ENCODE peak calls at places on chromosomes 6 and 20, in ten cellular contexts. K is AG04450; Z is cardiac muscle cell; M is foreskin fibroblast; I is upper lobe of right lung; V is HCT116; O is body of pancreas; X is CD8-positive, alpha-beta T cell; B is SK-N-SH; Y is cardiac fibroblast. U is an unnamed sample.

GRCh38 chr20:58043122-58043865 is 185.2 kb downstream of the ANKRD60 start:
- DNase-seq in K (no peak), Z (no peak), M (no peak), I (no peak), V (no peak), O (no peak), X (no peak), B (no peak), Y (no peak), U (no peak)

GRCh38 chr20:17559338-17559737 is 10.5 kb upstream of the DSTN start:
- DNase-seq in K (no peak), Z (no peak), M (no peak), I (no peak), V (no peak), O (peak), X (no peak), B (no peak), Y (no peak), U (no peak)

GRCh38 chr6:139987091-139987490 is 612.6 kb upstream of the CITED2 start:
- DNase-seq in K (no peak), Z (no peak), M (no peak), I (no peak), V (no peak), O (no peak), X (no peak), B (no peak), Y (no peak), U (no peak)

GRCh38 chr20:37968726-37969401 is 64.4 kb downstream of the TTI1 start:
- DNase-seq in K (no peak), Z (no peak), M (no peak), I (no peak), V (no peak), O (no peak), X (no peak), B (no peak), Y (no peak), U (no peak)

GRCh38 chr6:93219447-93219846 is 199.9 kb downstream of the EPHA7 start:
- DNase-seq in K (no peak), Z (no peak), M (no peak), I (no peak), V (no peak), O (no peak), X (no peak), B (no peak), Y (no peak), U (no peak)

GRCh38 chr6:18302561-18303439 is 38.5 kb upstream of the DEK start:
- DNase-seq in K (no peak), Z (peak), M (peak), I (no peak), V (no peak), O (no peak), X (no peak), B (no peak), Y (peak), U (no peak)

GRCh38 chr20:23320317-23320716 is 30.3 kb upstream of the NXT1 start:
- DNase-seq in K (no peak), Z (peak), M (peak), I (no peak), V (peak), O (no peak), X (no peak), B (peak), Y (peak), U (no peak)

GRCh38 chr20:56409946-56410345 is 2.1 kb upstream of the CASS4 start:
- DNase-seq in K (no peak), Z (no peak), M (peak), I (no peak), V (no peak), O (no peak), X (no peak), B (no peak), Y (peak), U (no peak)

GRCh38 chr6:15620616-15621015 is 42.2 kb downstream of the DTNBP1 start:
- DNase-seq in K (no peak), Z (no peak), M (no peak), I (no peak), V (no peak), O (no peak), X (no peak), B (peak), Y (no peak), U (no peak)

GRCh38 chr6:5205035-5205469 is 55.7 kb downstream of the LYRM4 start:
- DNase-seq in K (no peak), Z (no peak), M (no peak), I (no peak), V (no peak), O (no peak), X (no peak), B (no peak), Y (no peak), U (peak)

GRCh38 chr6:36427781-36428345 is 14.8 kb downstream of the PXT1 start:
- DNase-seq in K (no peak), Z (peak), M (peak), I (no peak), V (no peak), O (no peak), X (no peak), B (no peak), Y (peak), U (no peak)

GRCh38 chr6:13655700-13656099 is 40.6 kb downstream of the NOL7 start:
- DNase-seq in K (no peak), Z (no peak), M (no peak), I (no peak), V (no peak), O (no peak), X (no peak), B (no peak), Y (no peak), U (no peak)

GRCh38 chr6:169577974-169578373 is 123.9 kb downstream of the WDR27 start:
- DNase-seq in K (no peak), Z (peak), M (no peak), I (no peak), V (no peak), O (no peak), X (no peak), B (no peak), Y (no peak), U (no peak)

GRCh38 chr6:10682319-10682988 is 12.0 kb downstream of the C6orf52 start:
- DNase-seq in K (no peak), Z (no peak), M (no peak), I (no peak), V (no peak), O (no peak), X (no peak), B (no peak), Y (no peak), U (no peak)

GRCh38 chr20:53716385-53716784 is 122.7 kb upstream of the ZNF217 start:
- DNase-seq in K (no peak), Z (no peak), M (no peak), I (no peak), V (no peak), O (no peak), X (no peak), B (no peak), Y (no peak), U (no peak)

GRCh38 chr6:137403855-137404254 is 90.3 kb downstream of the OLIG3 start:
- DNase-seq in K (no peak), Z (no peak), M (no peak), I (no peak), V (no peak), O (no peak), X (no peak), B (no peak), Y (no peak), U (no peak)

GRCh38 chr6:139029470-139030210 is 1.1 kb downstream of the ABRACL start:
- DNase-seq in K (peak), Z (peak), M (peak), I (peak), V (no peak), O (peak), X (no peak), B (no peak), Y (peak), U (peak)

GRCh38 chr6:37204014-37204751 is 34.2 kb downstream of the PIM1 start:
- DNase-seq in K (no peak), Z (peak), M (peak), I (no peak), V (no peak), O (peak), X (no peak), B (no peak), Y (peak), U (no peak)

GRCh38 chr20:1124416-1124815 is 6.0 kb downstream of the PSMF1 start:
- DNase-seq in K (no peak), Z (no peak), M (peak), I (no peak), V (no peak), O (no peak), X (no peak), B (no peak), Y (no peak), U (no peak)

GRCh38 chr6:89381031-89381430 is 28.5 kb upstream of the UBE2J1 start:
- DNase-seq in K (no peak), Z (no peak), M (no peak), I (no peak), V (no peak), O (no peak), X (no peak), B (no peak), Y (no peak), U (no peak)

GRCh38 chr6:112690497-112691202 is 343.5 kb downstream of the RFPL4B start:
- DNase-seq in K (no peak), Z (peak), M (peak), I (no peak), V (no peak), O (no peak), X (no peak), B (peak), Y (peak), U (no peak)

GRCh38 chr6:41670703-41671360 is 32.6 kb downstream of the MDFI start:
- DNase-seq in K (no peak), Z (no peak), M (no peak), I (no peak), V (no peak), O (no peak), X (no peak), B (no peak), Y (no peak), U (no peak)

GRCh38 chr6:137884428-137884827 is 17.4 kb downstream of the TNFAIP3 start:
- DNase-seq in K (no peak), Z (no peak), M (no peak), I (no peak), V (no peak), O (no peak), X (no peak), B (no peak), Y (no peak), U (no peak)

GRCh38 chr6:8192067-8192466 is 89.7 kb upstream of the EEF1E1 start:
- DNase-seq in K (no peak), Z (no peak), M (no peak), I (no peak), V (no peak), O (no peak), X (no peak), B (no peak), Y (no peak), U (no peak)

GRCh38 chr6:38337819-38338465 is 301.8 kb downstream of the BTBD9 start:
- DNase-seq in K (peak), Z (peak), M (peak), I (no peak), V (peak), O (no peak), X (no peak), B (no peak), Y (peak), U (no peak)

GRCh38 chr20:33521461-33521860 is 31.6 kb downstream of the CBFA2T2 start:
- DNase-seq in K (no peak), Z (no peak), M (no peak), I (no peak), V (no peak), O (no peak), X (no peak), B (no peak), Y (no peak), U (no peak)

DNA sequence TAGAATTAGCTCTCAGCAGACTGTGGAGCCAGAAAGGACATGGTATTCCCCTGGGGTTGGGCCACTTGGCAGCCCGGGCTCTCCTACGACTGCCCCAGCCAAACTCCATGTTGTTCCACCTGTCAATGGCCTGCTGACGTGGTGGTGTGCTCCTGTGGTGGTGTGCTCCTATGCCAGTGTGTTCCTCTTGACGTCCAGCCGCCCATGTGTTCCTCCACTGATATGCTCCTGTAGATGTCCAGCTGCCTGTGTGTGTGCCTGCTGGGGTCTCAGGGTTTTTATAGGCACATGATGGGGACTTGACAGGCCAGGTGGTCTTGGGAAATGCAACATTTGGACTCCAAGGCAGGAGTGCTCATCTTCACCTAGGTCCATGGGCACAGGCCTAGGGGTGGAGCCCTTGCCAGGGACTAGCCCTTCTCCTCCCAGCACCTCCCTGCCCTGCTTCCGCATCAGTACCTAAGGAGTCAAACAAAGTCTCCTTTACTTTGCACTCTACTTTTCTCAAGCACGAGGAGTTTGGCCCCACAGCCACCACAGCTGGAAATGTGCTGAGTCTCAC is 133.5 kb downstream of the TINAG start:
- DNase-seq in K (no peak), Z (no peak), M (no peak), I (no peak), V (no peak), O (no peak), X (no peak), B (no peak), Y (no peak), U (no peak)
- TF ChIP-seq CTCF in K (no peak), Z (no peak), M (no peak), I (no peak), V (no peak), O (no peak), X (no peak), B (no peak), Y (no peak), U (no peak)

GRCh38 chr20:36506253-36506652 is 35.1 kb upstream of the MYL9 start:
- DNase-seq in K (no peak), Z (no peak), M (peak), I (no peak), V (no peak), O (no peak), X (no peak), B (no peak), Y (no peak), U (no peak)
- H3K4me3 ChIP-seq in K (no peak), Z (no peak), M (no peak), I (no peak), V (no peak), O (no peak), X (no peak), B (no peak), Y (no peak), U (no peak)

DNA sequence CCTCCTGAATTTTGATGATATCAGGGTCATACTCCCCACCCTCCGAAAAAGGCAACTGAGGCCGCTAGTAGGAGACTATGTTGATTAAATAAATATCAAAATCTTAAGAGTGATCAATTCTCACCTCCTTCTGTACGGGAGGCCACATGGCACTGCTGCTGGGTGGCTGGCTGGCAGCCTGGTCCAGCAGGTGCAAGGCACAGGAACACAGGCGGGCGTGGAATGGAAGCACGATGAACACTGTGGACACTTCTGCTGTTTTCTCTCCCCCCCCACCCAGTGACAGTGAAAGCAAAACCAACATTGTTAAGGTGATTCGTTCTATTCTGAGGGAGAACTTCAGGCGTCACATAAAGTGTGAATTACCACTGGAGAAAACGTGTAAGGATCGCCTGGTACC is 9.7 kb upstream of the CLDN20 start:
- DNase-seq in K (no peak), Z (no peak), M (no peak), I (no peak), V (no peak), O (no peak), X (no peak), B (no peak), Y (no peak), U (no peak)
- TF ChIP-seq CTCF in K (no peak), Z (no peak), M (no peak), I (no peak), V (no peak), O (no peak), X (no peak), B (no peak), Y (no peak), U (no peak)

DNA sequence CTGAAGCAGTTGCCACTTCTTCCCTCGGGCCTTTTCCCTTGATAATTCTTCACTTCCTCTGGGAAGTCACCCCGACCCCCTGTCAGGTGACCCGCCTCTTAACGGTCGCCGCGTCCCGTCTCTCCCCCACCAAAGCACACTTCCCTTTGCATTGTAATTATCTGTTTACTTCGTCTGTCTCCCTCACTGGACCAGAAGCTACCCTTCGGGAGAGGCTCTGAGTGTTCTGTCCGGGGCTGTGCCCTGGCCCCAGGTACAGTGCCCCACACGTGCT is 771 bp upstream of the SNAI1 start:
- DNase-seq in K (no peak), Z (no peak), M (no peak), I (no peak), V (no peak), O (no peak), X (no peak), B (no peak), Y (no peak), U (no peak)
- H3K4me3 ChIP-seq in K (peak), Z (no peak), M (no peak), I (peak), V (peak), O (no peak), X (peak), B (peak), Y (peak), U (peak)

GRCh38 chr6:161199845-161200244 is 74.0 kb downstream of the AGPAT4 start:
- DNase-seq in K (no peak), Z (no peak), M (no peak), I (no peak), V (no peak), O (peak), X (no peak), B (no peak), Y (no peak), U (no peak)
- TF ChIP-seq CTCF in K (no peak), Z (no peak), M (no peak), I (no peak), V (no peak), O (no peak), X (no peak), B (no peak), Y (no peak), U (no peak)

GRCh38 chr6:83429269-83429668 is 1.6 kb downstream of the ME1 start:
- DNase-seq in K (no peak), Z (no peak), M (no peak), I (no peak), V (no peak), O (no peak), X (no peak), B (no peak), Y (no peak), U (no peak)
- H3K4me3 ChIP-seq in K (peak), Z (no peak), M (peak), I (no peak), V (peak), O (no peak), X (no peak), B (peak), Y (peak), U (no peak)

DNA sequence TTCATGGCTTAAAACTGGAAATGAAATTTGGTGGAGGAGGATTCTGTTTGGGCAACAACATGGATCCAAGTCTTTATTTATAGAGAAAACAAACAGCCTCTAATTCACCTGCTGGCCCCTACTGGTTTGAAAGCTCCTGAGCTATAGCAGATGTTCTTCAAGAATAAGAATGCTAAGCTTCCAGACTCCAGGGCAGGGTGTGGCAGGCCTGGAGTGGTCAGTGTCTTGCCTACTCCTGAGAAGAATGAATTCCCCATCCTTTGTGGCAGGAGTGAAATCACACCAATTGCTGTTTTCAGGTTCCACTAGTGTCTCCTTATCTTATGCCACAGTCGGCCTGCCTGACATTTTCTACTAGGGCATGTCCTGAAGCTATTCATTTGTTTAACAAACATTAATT is 73.3 kb downstream of the ZFP64 start:
- DNase-seq in K (no peak), Z (no peak), M (no peak), I (no peak), V (no peak), O (no peak), X (no peak), B (no peak), Y (no peak), U (no peak)
- TF ChIP-seq CTCF in K (no peak), Z (no peak), M (no peak), I (no peak), V (no peak), O (no peak), X (no peak), B (no peak), Y (no peak), U (no peak)

GRCh38 chr6:167720456-167721285 is 106.0 kb upstream of the AFDN start:
- DNase-seq in K (no peak), Z (no peak), M (no peak), I (no peak), V (no peak), O (no peak), X (no peak), B (no peak), Y (no peak), U (no peak)

GRCh38 chr6:167721291-167721690 is 105.4 kb upstream of the AFDN start:
- DNase-seq in K (no peak), Z (no peak), M (no peak), I (no peak), V (no peak), O (no peak), X (no peak), B (no peak), Y (no peak), U (no peak)

GRCh38 chr6:167717455-167717854 is 109.3 kb upstream of the AFDN start:
- DNase-seq in K (no peak), Z (no peak), M (no peak), I (peak), V (no peak), O (no peak), X (no peak), B (no peak), Y (no peak), U (no peak)

GRCh38 chr6:167717867-167718266 is 108.8 kb upstream of the AFDN start:
- DNase-seq in K (no peak), Z (no peak), M (no peak), I (no peak), V (no peak), O (no peak), X (no peak), B (no peak), Y (no peak), U (no peak)

GRCh38 chr6:167719920-167720319 is 106.8 kb upstream of the AFDN start:
- DNase-seq in K (no peak), Z (no peak), M (no peak), I (no peak), V (no peak), O (no peak), X (no peak), B (no peak), Y (no peak), U (no peak)
- H3K4me3 ChIP-seq in K (no peak), Z (no peak), M (no peak), I (no peak), V (no peak), O (no peak), X (no peak), B (no peak), Y (no peak), U (no peak)

GRCh38 chr6:43012364-43012763 is 1.4 kb downstream of the MEA1 start:
- DNase-seq in K (no peak), Z (no peak), M (no peak), I (no peak), V (no peak), O (no peak), X (no peak), B (no peak), Y (no peak), U (no peak)

GRCh38 chr6:43007126-43007525 is 6.6 kb downstream of the MEA1 start:
- DNase-seq in K (no peak), Z (no peak), M (no peak), I (no peak), V (no peak), O (no peak), X (no peak), B (no peak), Y (no peak), U (no peak)

GRCh38 chr6:43006251-43006650 is 7.5 kb downstream of the MEA1 start:
- DNase-seq in K (no peak), Z (no peak), M (no peak), I (no peak), V (no peak), O (no peak), X (no peak), B (no peak), Y (no peak), U (no peak)

GRCh38 chr6:43011207-43011606 is 2.5 kb downstream of the MEA1 start:
- DNase-seq in K (no peak), Z (no peak), M (no peak), I (no peak), V (no peak), O (no peak), X (no peak), B (no peak), Y (no peak), U (no peak)

DNA sequence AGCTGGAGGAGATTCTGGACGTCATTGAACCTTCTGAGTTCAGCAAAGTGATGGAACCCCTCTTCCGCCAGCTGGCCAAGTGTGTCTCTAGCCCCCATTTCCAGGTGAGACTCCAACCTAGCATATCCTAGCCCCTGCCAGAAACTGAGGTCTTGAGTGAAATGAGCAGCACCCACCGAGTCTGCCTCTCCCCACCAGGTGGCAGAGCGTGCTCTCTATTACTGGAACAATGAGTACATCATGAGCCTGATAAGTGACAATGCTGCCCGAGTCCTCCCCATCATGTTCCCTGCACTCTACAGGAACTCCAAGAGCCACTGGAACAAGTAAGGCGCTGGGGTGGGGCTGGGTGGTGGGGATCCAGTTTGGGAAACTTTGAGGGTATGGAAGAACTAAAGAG is 4.6 kb downstream of the MEA1 start:
- DNase-seq in K (no peak), Z (peak), M (peak), I (no peak), V (no peak), O (peak), X (peak), B (peak), Y (peak), U (peak)
- TF ChIP-seq CTCF in K (peak), Z (peak), M (peak), I (peak), V (no peak), O (peak), X (peak), B (peak), Y (peak), U (peak)

U was measured in testis.